ENCODE peak calls at places on chromosome 4, in ten cellular contexts. W is ecto neural progenitor cell; G is posterior vena cava; H is activated T-cell treated with anti-CD3 and anti-CD28 coated beads for 1 hour; C is hepatocyte; Q is CD8-positive, alpha-beta memory T cell; Z is stimulated activated CD4-positive, alpha-beta T cell treated with anti-CD3 and anti-CD28 coated beads, TNF-alpha, amount 100 ng/mL, for 1 hour; A is NCI-H345; M is GM04504; K is Caco-2. F is an unnamed sample.

GRCh38 chr4:87819281-87819919 is 13.4 kb upstream of the MEPE start:
- DNase-seq in W (no peak), G (no peak), H (no peak), C (peak; percentile 32), Q (no peak), Z (no peak), A (no peak), M (peak; percentile 52), K (no peak), F (no peak)

GRCh38 chr4:44671636-44672035 is 6.6 kb upstream of the GUF1 start:
- DNase-seq in W (no peak), G (no peak), H (no peak), C (no peak), Q (no peak), Z (no peak), A (no peak), M (no peak), K (no peak), F (no peak)

GRCh38 chr4:138909605-138910004 is 106.0 kb upstream of the NOCT start:
- DNase-seq in W (no peak), G (no peak), H (no peak), C (no peak), Q (no peak), Z (no peak), A (no peak), M (no peak), K (no peak), F (no peak)

GRCh38 chr4:154119317-154119716 is 330.4 kb upstream of the SFRP2 start:
- DNase-seq in W (no peak), G (no peak), H (no peak), C (no peak), Q (no peak), Z (no peak), A (no peak), M (no peak), K (no peak), F (no peak)

GRCh38 chr4:185920171-185920570 is 108.2 kb upstream of the SORBS2 start:
- DNase-seq in W (no peak), G (no peak), H (no peak), C (no peak), Q (no peak), Z (no peak), A (no peak), M (no peak), K (no peak), F (no peak)

GRCh38 chr4:82123934-82124333 is 249.9 kb downstream of the HNRNPD start:
- DNase-seq in W (no peak), G (no peak), H (no peak), C (no peak), Q (no peak), Z (no peak), A (no peak), M (no peak), K (peak; percentile 33), F (no peak)

GRCh38 chr4:109648266-109648996 is 54.8 kb downstream of the CASP6 start:
- DNase-seq in W (no peak), G (no peak), H (no peak), C (no peak), Q (no peak), Z (no peak), A (no peak), M (no peak), K (no peak), F (no peak)

GRCh38 chr4:37453361-37454262 is 209.1 kb downstream of the NWD2 start:
- DNase-seq in W (peak; percentile 77), G (peak; percentile 82), H (peak; percentile 34), C (peak; percentile 91), Q (no peak), Z (peak; percentile 9), A (peak; percentile 57), M (no peak), K (peak; percentile 86), F (peak; percentile 21)

GRCh38 chr4:114729339-114729738 is 130.7 kb downstream of the UGT8 start:
- DNase-seq in W (no peak), G (no peak), H (no peak), C (no peak), Q (no peak), Z (no peak), A (peak; percentile 43), M (no peak), K (no peak), F (no peak)

GRCh38 chr4:168759959-168760527 is 250.0 kb downstream of the CBR4 start:
- DNase-seq in W (no peak), G (no peak), H (no peak), C (no peak), Q (no peak), Z (no peak), A (no peak), M (no peak), K (no peak), F (no peak)

GRCh38 chr4:54543088-54543795 is 114.5 kb upstream of the KIT start:
- DNase-seq in W (no peak), G (no peak), H (no peak), C (no peak), Q (no peak), Z (no peak), A (no peak), M (peak; percentile 83), K (no peak), F (no peak)

GRCh38 chr4:120801171-120801758 is 121.3 kb downstream of the PRDM5 start:
- DNase-seq in W (no peak), G (peak; percentile 76), H (no peak), C (peak; percentile 41), Q (no peak), Z (no peak), A (no peak), M (no peak), K (peak; percentile 11), F (no peak)

GRCh38 chr4:77854431-77855111 is 8.1 kb upstream of the MRPL1 start:
- DNase-seq in W (no peak), G (no peak), H (no peak), C (no peak), Q (no peak), Z (no peak), A (no peak), M (no peak), K (no peak), F (no peak)

GRCh38 chr4:182578402-182578801 is 335.2 kb downstream of the TENM3 start:
- DNase-seq in W (no peak), G (no peak), H (no peak), C (peak; percentile 70), Q (no peak), Z (no peak), A (no peak), M (peak; percentile 29), K (peak; percentile 31), F (no peak)

GRCh38 chr4:88630756-88631155 is 38.5 kb downstream of the HERC3 start:
- DNase-seq in W (no peak), G (no peak), H (no peak), C (peak; percentile 35), Q (no peak), Z (no peak), A (no peak), M (peak; percentile 49), K (no peak), F (no peak)

GRCh38 chr4:76897522-76898384 is at the start of gene SOWAHB:
- DNase-seq in W (peak; percentile 70), G (no peak), H (peak; percentile 9), C (peak; percentile 90), Q (peak; percentile 23), Z (no peak), A (peak; percentile 77), M (no peak), K (peak; percentile 90), F (no peak)

GRCh38 chr4:107380836-107381438 is 339.1 kb downstream of the PAPSS1 start:
- DNase-seq in W (no peak), G (peak; percentile 72), H (no peak), C (no peak), Q (no peak), Z (no peak), A (no peak), M (no peak), K (no peak), F (no peak)

GRCh38 chr4:105196523-105197145 is 50.0 kb downstream of the TET2 start:
- DNase-seq in W (no peak), G (no peak), H (no peak), C (no peak), Q (no peak), Z (no peak), A (no peak), M (no peak), K (no peak), F (no peak)

GRCh38 chr4:81606166-81606565 is 134.5 kb upstream of the RASGEF1B start:
- DNase-seq in W (no peak), G (no peak), H (no peak), C (no peak), Q (no peak), Z (no peak), A (no peak), M (no peak), K (no peak), F (no peak)

GRCh38 chr4:52106142-52106541 is 55.0 kb downstream of the SPATA18 start:
- DNase-seq in W (no peak), G (no peak), H (no peak), C (no peak), Q (no peak), Z (no peak), A (no peak), M (no peak), K (no peak), F (no peak)

GRCh38 chr4:25157071-25157470 is 3.2 kb downstream of the SEPSECS start:
- DNase-seq in W (no peak), G (no peak), H (no peak), C (no peak), Q (no peak), Z (no peak), A (no peak), M (no peak), K (no peak), F (no peak)

GRCh38 chr4:7034262-7035081 is 8.7 kb upstream of the TADA2B start:
- DNase-seq in W (no peak), G (peak; percentile 67), H (no peak), C (peak; percentile 78), Q (no peak), Z (no peak), A (no peak), M (peak; percentile 24), K (peak; percentile 77), F (no peak)

GRCh38 chr4:28225005-28225404 is 1364.4 kb downstream of the STIM2 start:
- DNase-seq in W (no peak), G (no peak), H (no peak), C (peak; percentile 64), Q (no peak), Z (no peak), A (peak; percentile 24), M (no peak), K (peak; percentile 55), F (no peak)